ENCODE peak calls at places on chromosome 19, in six cellular contexts. R is mesendoderm, C is IMR-90, V is H9, Q is trophoblast cell, F is neuronal stem cell. L is an unnamed sample. For H3K79me1, the result is how much of the 10 kb centered on the place peaks cover.

GRCh38 chr19:14023404-14024235 is 4.3 kb upstream of the RLN3 start:
- DNase-seq in R (peak), C (peak), V (peak), Q (no peak), F (no peak), L (peak)

GRCh38 chr19:29873024-29873800 is 61.4 kb downstream of the CCNE1 start:
- DNase-seq in R (peak), C (no peak), V (peak), Q (no peak), F (peak), L (peak)

GRCh38 chr19:38663156-38663651 is 15.8 kb downstream of the ACTN4 start:
- DNase-seq in R (no peak), C (no peak), V (no peak), Q (no peak), F (no peak), L (no peak)

GRCh38 chr19:709196-709964 is 645 bp downstream of the PALM start:
- DNase-seq in R (no peak), C (no peak), V (no peak), Q (no peak), F (no peak), L (no peak)

GRCh38 chr19:57850553-57851017 is 926 bp downstream of the ZNF587 start:
- DNase-seq in R (peak), C (peak), V (peak), Q (peak), F (peak), L (peak)

GRCh38 chr19:47514151-47514868 is 553 bp downstream of the NAPA start:
- DNase-seq in R (no peak), C (no peak), V (no peak), Q (no peak), F (no peak), L (peak)

GRCh38 chr19:51402117-51402516 is 11.7 kb upstream of the C19orf84 start:
- DNase-seq in R (no peak), C (no peak), V (no peak), Q (no peak), F (no peak), L (no peak)

GRCh38 chr19:33133438-33134031 is 1.6 kb downstream of the WDR88 start:
- DNase-seq in R (peak), C (no peak), V (peak), Q (no peak), F (no peak), L (no peak)

GRCh38 chr19:41929536-41930071 is 1.4 kb upstream of the ERFL start:
- DNase-seq in R (no peak), C (no peak), V (no peak), Q (no peak), F (no peak), L (no peak)

GRCh38 chr19:8526345-8527062 is 12.5 kb upstream of the ZNF414 start:
- DNase-seq in R (peak), C (peak), V (peak), Q (peak), F (peak), L (peak)

GRCh38 chr19:35528218-35529038 is at the start of gene SBSN:
- DNase-seq in R (no peak), C (peak), V (no peak), Q (no peak), F (no peak), L (peak)

GRCh38 chr19:37594064-37594981 is at the start of the genes ZNF540 and ZNF571:
- DNase-seq in R (peak), C (peak), V (peak), Q (peak), F (peak), L (peak)

GRCh38 chr19:10577951-10578350 is 9.2 kb downstream of the AP1M2 start:
- DNase-seq in R (no peak), C (no peak), V (no peak), Q (no peak), F (no peak), L (no peak)

GRCh38 chr19:30393046-30393445 is 20.9 kb downstream of the ZNF536 start:
- DNase-seq in R (no peak), C (no peak), V (no peak), Q (no peak), F (no peak), L (no peak)

GRCh38 chr19:14167594-14168138 is 31.3 kb upstream of the ASF1B start:
- DNase-seq in R (no peak), C (no peak), V (no peak), Q (no peak), F (no peak), L (no peak)

GRCh38 chr19:31109626-31110025 is 239.6 kb downstream of the TSHZ3 start:
- DNase-seq in R (no peak), C (no peak), V (no peak), Q (no peak), F (no peak), L (peak)

GRCh38 chr19:38696733-38697055 is 47.6 kb downstream of the CAPN12 start:
- DNase-seq in R (no peak), C (no peak), V (no peak), Q (no peak), F (no peak), L (no peak)

GRCh38 chr19:58581227-58582141 is 8.3 kb upstream of the MZF1 start:
- DNase-seq in R (peak), C (peak), V (peak), Q (peak), F (peak), L (peak)

GRCh38 chr19:14090509-14091085 is at the start of gene SAMD1:
- DNase-seq in R (peak), C (peak), V (peak), Q (no peak), F (peak), L (peak)

GRCh38 chr19:34253711-34254551 is 423 bp upstream of the GARRE1 start:
- DNase-seq in R (peak), C (peak), V (peak), Q (peak), F (peak), L (peak)

DNA sequence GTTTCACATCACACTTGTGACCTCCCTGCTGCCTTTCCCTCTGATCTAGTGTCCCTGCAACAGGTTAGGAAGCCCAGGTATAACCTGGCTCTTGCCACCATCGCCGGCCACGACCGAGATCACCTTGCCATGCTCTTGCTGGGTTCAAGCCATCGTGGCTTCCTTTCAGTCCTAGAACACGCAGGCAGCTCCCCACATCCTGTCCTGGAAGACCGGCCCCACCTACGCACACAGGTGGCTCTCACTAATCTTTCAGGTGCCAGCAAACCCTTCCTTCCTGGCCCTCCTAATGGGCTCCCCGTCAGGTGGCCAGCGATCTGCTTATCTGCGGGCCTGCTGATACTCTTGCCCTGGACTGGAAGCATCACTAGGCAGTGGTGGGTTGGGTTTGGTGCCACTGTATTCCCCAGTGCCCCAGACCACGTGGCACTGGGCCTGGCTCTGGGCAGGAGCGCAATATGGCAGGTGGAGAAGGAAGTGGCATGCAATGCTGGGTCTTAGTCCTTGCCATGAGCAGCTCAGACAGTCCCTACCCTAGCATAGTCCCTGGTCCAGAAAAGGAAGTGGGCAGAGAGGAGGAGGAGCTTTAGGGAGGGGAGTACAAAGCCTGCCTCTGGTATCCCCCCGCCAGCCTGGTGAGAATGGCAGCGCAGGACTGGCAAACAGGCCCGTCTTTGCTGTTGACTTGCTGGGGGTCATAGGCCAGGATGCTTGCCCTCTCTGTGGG is 11.8 kb downstream of the PPP1R37 start:
- DNase-seq in R (no peak), C (no peak), V (no peak), Q (no peak), F (no peak), L (no peak)
- H3K79me1 ChIP-seq in R (half or more), C (half or more), V (under half), Q (under half), F (under half), L (under half)

GRCh38 chr19:17447704-17448189 is 721 bp downstream of the TMEM221 start:
- DNase-seq in R (no peak), C (no peak), V (no peak), Q (no peak), F (no peak), L (no peak)

GRCh38 chr19:17451820-17452219 is 3.4 kb upstream of the TMEM221 start:
- DNase-seq in R (no peak), C (no peak), V (no peak), Q (no peak), F (no peak), L (no peak)

GRCh38 chr19:17450264-17451075 is 2.0 kb upstream of the TMEM221 start:
- DNase-seq in R (no peak), C (no peak), V (no peak), Q (peak), F (no peak), L (no peak)

GRCh38 chr19:17445526-17446165 is 2.8 kb downstream of the TMEM221 start:
- DNase-seq in R (no peak), C (no peak), V (no peak), Q (no peak), F (no peak), L (no peak)

GRCh38 chr19:17448190-17448967 is at the start of gene TMEM221:
- DNase-seq in R (peak), C (no peak), V (peak), Q (no peak), F (no peak), L (peak)
- H3K9ac ChIP-seq in R (peak), C (no peak), V (no peak), Q (no peak), F (peak), L (no peak)

GRCh38 chr19:16620018-16620417 is 8.0 kb downstream of the MED26 start:
- DNase-seq in R (no peak), C (no peak), V (no peak), Q (no peak), F (no peak), L (no peak)
- H3K79me1 ChIP-seq in R (half or more), C (half or more), V (under half), Q (under half), F (under half), L (under half)

GRCh38 chr19:3867971-3868769 is 668 bp downstream of the ZFR2 start:
- DNase-seq in R (peak), C (no peak), V (peak), Q (no peak), F (no peak), L (no peak)
- H3K9ac ChIP-seq in R (peak), C (no peak), V (no peak), Q (no peak), F (peak), L (no peak)

GRCh38 chr19:1947651-1948209 is 6.8 kb downstream of the CSNK1G2 start:
- DNase-seq in R (no peak), C (no peak), V (peak), Q (peak), F (no peak), L (no peak)
- H3K79me1 ChIP-seq in R (under half), C (half or more), V (under half), Q (under half), F (under half), L (under half)

GRCh38 chr19:6586726-6587092 is 4.2 kb downstream of the CD70 start:
- DNase-seq in R (no peak), C (no peak), V (no peak), Q (no peak), F (no peak), L (no peak)
- H3K9ac ChIP-seq in R (peak), C (no peak), V (no peak), Q (no peak), F (peak), L (peak)

GRCh38 chr19:5972355-5972731 is 5.6 kb downstream of the RANBP3 start:
- DNase-seq in R (no peak), C (no peak), V (no peak), Q (no peak), F (no peak), L (no peak)
- H3K79me1 ChIP-seq in R (half or more), C (half or more), V (under half), Q (under half), F (under half), L (under half)

L was measured in mesenchymal stem cell.